ENCODE peak calls at places on chromosomes 4 and X, in four cellular contexts. I, G, M and S are unnamed samples.

GRCh38 chrX:111100191-111100590 is 4.2 kb downstream of the PAK3 start:
- DNase-seq in I (peak; percentile 39), G (peak; percentile 77), M (no peak), S (peak; percentile 26)

GRCh38 chr4:150098214-150098613 is 20.0 kb downstream of the DCLK2 start:
- DNase-seq in I (peak; percentile 29), G (no peak), M (no peak), S (no peak)

GRCh38 chrX:74383611-74384010 is 37.7 kb upstream of the SLC16A2 start:
- DNase-seq in I (peak; percentile 71), G (peak; percentile 69), M (no peak), S (peak; percentile 57)

GRCh38 chr4:5804656-5805055 is 88.2 kb downstream of the CRMP1 start:
- DNase-seq in I (no peak), G (peak; percentile 15), M (no peak), S (no peak)

GRCh38 chrX:76253432-76253831 is 80.6 kb downstream of the PBDC1 start:
- DNase-seq in I (peak; percentile 42), G (peak; percentile 55), M (no peak), S (peak; percentile 64)

GRCh38 chr4:181752516-181752915 is 490.7 kb upstream of the TENM3 start:
- DNase-seq in I (no peak), G (no peak), M (no peak), S (no peak)

GRCh38 chr4:121736735-121737351 is 28.1 kb downstream of the SMIM43 start:
- DNase-seq in I (peak; percentile 69), G (no peak), M (no peak), S (peak; percentile 76)

GRCh38 chr4:121597346-121597934 is 99.3 kb downstream of the ANXA5 start:
- DNase-seq in I (no peak), G (no peak), M (no peak), S (no peak)

GRCh38 chr4:2287594-2287915 is 25.6 kb upstream of the MXD4 start:
- DNase-seq in I (no peak), G (no peak), M (peak; percentile 37), S (no peak)